ENCODE peak calls at places on chromosome 2, in nine cellular contexts. T, M, G, E, K, Y, X, R and L are unnamed samples.

GRCh38 chr2:108586631-108587030 is 52.4 kb downstream of the LIMS1 start:
- DNase-seq in M (no peak), E (peak; percentile 69), X (no peak), R (no peak), T (no peak), Y (no peak), G (no peak), K (no peak), L (no peak)

GRCh38 chr2:46177461-46178089 is 119.6 kb upstream of the EPAS1 start:
- DNase-seq in R (no peak), Y (no peak), T (no peak), K (no peak), E (no peak), M (no peak), X (peak; percentile 22), G (no peak), L (no peak)

GRCh38 chr2:54402350-54402749 is 53.8 kb upstream of the SPTBN1 start:
- DNase-seq in K (peak; percentile 82), R (peak; percentile 55), E (peak; percentile 76), Y (peak; percentile 42), M (peak; percentile 50), X (no peak), T (no peak), G (peak; percentile 26), L (no peak)

GRCh38 chr2:64262068-64262467 is 117.8 kb upstream of the PELI1 start:
- DNase-seq in M (peak; percentile 29), R (no peak), X (no peak), K (peak; percentile 40), T (no peak), Y (no peak), G (peak; percentile 41), E (no peak), L (no peak)

GRCh38 chr2:200077210-200077650 is 121.8 kb downstream of the MAIP1 start:
- DNase-seq in X (no peak), R (no peak), M (no peak), T (peak; percentile 77), G (no peak), K (no peak), E (no peak), Y (no peak), L (no peak)

GRCh38 chr2:25276569-25277465 is 64.9 kb downstream of the DNMT3A start:
- DNase-seq in K (no peak), Y (peak; percentile 53), E (peak; percentile 64), X (peak; percentile 75), R (peak; percentile 42), T (peak; percentile 43), G (peak; percentile 40), M (peak; percentile 82), L (no peak)

GRCh38 chr2:205660521-205661124 is 21.7 kb upstream of the NRP2 start:
- DNase-seq in Y (no peak), R (peak; percentile 48), T (peak; percentile 88), K (no peak), G (no peak), E (no peak), X (no peak), M (no peak), L (no peak)

GRCh38 chr2:170076189-170076588 is 101.8 kb upstream of the MYO3B start:
- DNase-seq in K (no peak), G (no peak), Y (no peak), E (no peak), T (no peak), R (no peak), X (no peak), M (no peak), L (no peak)

GRCh38 chr2:42784204-42784880 is 8.0 kb downstream of the HAAO start:
- DNase-seq in M (no peak), X (no peak), G (no peak), R (no peak), T (no peak), Y (no peak), E (no peak), K (peak; percentile 67), L (no peak)

GRCh38 chr2:217413193-217413592 is 553.3 kb upstream of the TNP1 start:
- DNase-seq in X (no peak), M (no peak), K (no peak), E (no peak), R (peak; percentile 59), Y (no peak), G (no peak), T (no peak), L (no peak)

GRCh38 chr2:44680983-44681481 is 260.5 kb upstream of the SIX3 start:
- DNase-seq in G (no peak), E (no peak), X (no peak), Y (no peak), M (no peak), K (no peak), T (peak; percentile 8), R (no peak), L (no peak)

GRCh38 chr2:170530284-170530745 is 184.8 kb upstream of the SP5 start:
- DNase-seq in G (peak; percentile 88), R (peak; percentile 92), T (peak; percentile 48), X (no peak), M (peak; percentile 62), K (peak; percentile 39), Y (peak; percentile 90), E (peak; percentile 84), L (no peak)

GRCh38 chr2:227325824-227326195 is 759 bp downstream of the MFF start:
- DNase-seq in T (peak; percentile 70), K (peak; percentile 51), M (peak; percentile 53), X (no peak), Y (no peak), G (peak; percentile 70), R (peak; percentile 26), E (peak; percentile 16), L (no peak)

GRCh38 chr2:218776488-218776887 is 5.5 kb upstream of the CYP27A1 start:
- DNase-seq in Y (no peak), M (no peak), K (no peak), R (no peak), T (no peak), G (no peak), X (no peak), E (no peak), L (no peak)

DNA sequence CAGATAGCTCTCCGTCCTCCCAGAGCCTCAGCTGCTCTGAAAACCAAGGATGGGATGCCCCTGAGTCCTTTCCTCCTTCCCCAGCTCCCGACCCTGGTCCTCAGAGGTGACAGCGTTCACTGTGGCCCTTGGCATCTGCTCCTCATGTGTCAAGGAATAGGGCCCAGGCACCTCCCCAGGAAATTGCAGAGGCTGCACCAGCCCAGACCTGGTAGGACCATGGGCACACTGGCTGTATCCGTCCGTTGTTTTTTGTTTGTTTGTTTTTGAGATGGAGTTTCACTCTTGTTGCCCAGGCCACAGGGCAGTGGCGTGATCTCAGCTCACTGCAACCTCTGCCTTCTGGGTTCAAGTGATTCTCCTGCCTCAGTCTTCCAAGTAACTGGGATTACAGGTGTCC is 37.5 kb upstream of the SLC66A3 start:
- DNase-seq in Y (no peak), K (no peak), M (no peak), E (no peak), X (no peak), R (no peak), G (no peak), T (no peak), L (no peak)
- H3K4me1 ChIP-seq in Y (no peaks in the 10 kb centered on the region), K (no peaks in the 10 kb centered on the region), M (no peaks in the 10 kb centered on the region), E (no peaks in the 10 kb centered on the region), X (no peaks in the 10 kb centered on the region), R (no peaks in the 10 kb centered on the region), G (no peaks in the 10 kb centered on the region), T (no peaks in the 10 kb centered on the region), L (peaks cover 1% of the 10 kb centered on the region)

GRCh38 chr2:81835318-81836000 is 1530.9 kb upstream of the LRRTM1 start:
- DNase-seq in E (no peak), M (no peak), T (no peak), G (no peak), K (no peak), Y (no peak), X (no peak), R (no peak), L (no peak)

DNA sequence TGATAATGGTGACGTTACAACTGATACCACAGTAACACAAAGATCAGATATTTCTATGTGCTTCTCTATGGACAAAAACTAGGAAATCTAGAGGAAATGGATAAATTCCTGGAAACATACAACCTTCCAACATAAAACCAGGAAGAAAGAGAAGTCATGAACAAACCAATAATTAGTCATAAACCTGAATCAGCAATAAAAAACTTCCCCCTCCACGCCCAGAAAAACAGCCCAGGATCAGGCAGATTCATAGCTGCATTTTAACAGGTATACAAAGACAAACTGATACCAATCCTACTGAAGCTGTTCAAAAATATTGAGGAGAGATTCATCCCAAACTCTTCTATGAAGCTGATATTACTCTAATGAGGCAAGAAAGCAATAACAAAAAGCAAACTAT is 1535.2 kb upstream of the LRRTM1 start:
- DNase-seq in X (no peak), T (no peak), G (no peak), R (no peak), K (no peak), Y (no peak), E (no peak), M (no peak), L (no peak)
- H3K4me1 ChIP-seq in X (no peaks in the 10 kb centered on the region), T (no peaks in the 10 kb centered on the region), G (no peaks in the 10 kb centered on the region), R (no peaks in the 10 kb centered on the region), K (no peaks in the 10 kb centered on the region), Y (no peaks in the 10 kb centered on the region), E (no peaks in the 10 kb centered on the region), M (no peaks in the 10 kb centered on the region), L (no peaks in the 10 kb centered on the region)

DNA sequence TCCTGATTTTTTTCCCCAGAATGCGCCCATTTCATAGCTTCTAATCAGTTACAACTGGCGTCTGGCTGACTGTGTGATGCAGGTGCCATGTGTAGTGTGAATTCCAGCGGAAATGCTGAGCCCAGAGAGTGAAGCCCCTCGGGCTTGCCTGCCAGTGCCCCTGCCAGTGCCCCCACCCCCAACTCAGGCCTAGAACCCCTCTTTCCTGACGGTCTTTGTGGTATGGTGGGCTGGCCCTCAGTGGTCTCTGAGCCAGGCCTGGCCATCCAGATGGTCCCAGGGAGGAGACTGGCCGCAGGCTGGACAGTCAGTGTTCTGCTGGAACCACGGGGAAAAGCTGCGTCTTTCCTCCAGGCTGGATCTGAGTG is 3.1 kb downstream of the RAMP1 start:
- DNase-seq in K (no peak), X (no peak), G (no peak), Y (no peak), M (no peak), T (no peak), R (no peak), E (no peak), L (no peak)
- H3K4me1 ChIP-seq in K (no peaks in the 10 kb centered on the region), X (no peaks in the 10 kb centered on the region), G (no peaks in the 10 kb centered on the region), Y (peaks cover 4% of the 10 kb centered on the region), M (no peaks in the 10 kb centered on the region), T (peaks cover 9% of the 10 kb centered on the region), R (peaks cover 55% of the 10 kb centered on the region), E (peaks cover 63% of the 10 kb centered on the region), L (peaks cover 7% of the 10 kb centered on the region)

GRCh38 chr2:71070294-71071025 is 2.0 kb downstream of the NAGK start:
- DNase-seq in E (no peak), R (no peak), G (no peak), M (peak; percentile 57), K (no peak), X (no peak), Y (no peak), T (peak; percentile 43), L (no peak)

GRCh38 chr2:71069376-71069775 is 928 bp downstream of the NAGK start:
- DNase-seq in T (peak; percentile 32), X (no peak), G (no peak), M (no peak), E (no peak), R (no peak), K (no peak), Y (no peak), L (no peak)

GRCh38 chr2:71067567-71068217 is 756 bp upstream of the NAGK start:
- DNase-seq in X (no peak), G (no peak), E (no peak), Y (no peak), R (no peak), T (peak; percentile 10), K (no peak), M (no peak), L (no peak)

GRCh38 chr2:71066856-71067255 is 1.6 kb upstream of the NAGK start:
- DNase-seq in Y (no peak), E (no peak), G (no peak), X (no peak), M (no peak), T (no peak), K (no peak), R (no peak), L (no peak)

GRCh38 chr2:71068218-71069035 is at the start of gene NAGK:
- DNase-seq in Y (peak; percentile 97), R (peak; percentile 94), T (peak; percentile 98), X (peak; percentile 99), G (peak; percentile 96), E (peak; percentile 96), K (peak; percentile 95), M (peak; percentile 97), L (peak; percentile 91)
- H3K4me1 ChIP-seq in Y (peaks cover 14% of the 10 kb centered on the region), R (peaks cover 27% of the 10 kb centered on the region), T (peaks cover 46% of the 10 kb centered on the region), X (peaks cover 46% of the 10 kb centered on the region), G (peaks cover 4% of the 10 kb centered on the region), E (peaks cover 42% of the 10 kb centered on the region), K (peaks cover 14% of the 10 kb centered on the region), M (peaks cover 5% of the 10 kb centered on the region), L (no peaks in the 10 kb centered on the region)